ENCODE peak calls at places on chromosomes 2 and 18, in ten cellular contexts. F is endothelial cell of umbilical vein, U is HCT116, G is prostate gland, Q is stomach, P is spleen, I is sigmoid colon, O is breast epithelium, J is upper lobe of left lung, B is K562. D is an unnamed sample.

GRCh38 chr2:233267516-233268245 is 16.2 kb downstream of the ATG16L1 start:
- DNase-seq in Q (peak), J (no peak), F (no peak), B (no peak), I (no peak), U (no peak), P (peak), G (no peak), O (no peak), D (no peak)

GRCh38 chr2:240509667-240510512 is 47.9 kb downstream of the ANKMY1 start:
- DNase-seq in U (no peak), B (no peak), F (no peak), J (no peak), P (peak), Q (no peak), O (peak), I (no peak), G (no peak), D (no peak)

GRCh38 chr2:229154381-229154780 is 116.7 kb downstream of the PID1 start:
- DNase-seq in U (no peak), I (no peak), B (no peak), P (no peak), F (no peak), J (no peak), O (no peak), G (no peak), Q (no peak), D (no peak)

GRCh38 chr2:111662771-111663470 is 221.1 kb downstream of the ANAPC1 start:
- DNase-seq in B (no peak), G (no peak), F (no peak), I (no peak), O (no peak), Q (no peak), P (no peak), J (no peak), U (no peak), D (peak)

GRCh38 chr2:85470850-85471800 is 52.6 kb downstream of the SH2D6 start:
- DNase-seq in J (no peak), O (peak), B (no peak), F (peak), G (no peak), Q (peak), I (peak), U (no peak), P (peak), D (no peak)

GRCh38 chr2:53609561-53609960 is 158.0 kb upstream of the CHAC2 start:
- DNase-seq in P (no peak), O (no peak), B (no peak), J (no peak), I (no peak), U (no peak), Q (no peak), F (no peak), G (no peak), D (no peak)

GRCh38 chr2:9488583-9489547 is 14.5 kb downstream of the IAH1 start:
- DNase-seq in U (no peak), Q (no peak), O (no peak), P (no peak), J (no peak), G (no peak), F (no peak), B (no peak), I (no peak), D (no peak)

GRCh38 chr2:246489-247145 is 17.2 kb downstream of the SH3YL1 start:
- DNase-seq in F (peak), P (no peak), J (no peak), O (no peak), I (no peak), G (peak), Q (no peak), B (peak), U (peak), D (no peak)

GRCh38 chr2:85353876-85354285 is 447 bp downstream of the RETSAT start:
- DNase-seq in I (peak), P (no peak), B (peak), O (peak), Q (peak), G (peak), U (peak), J (no peak), F (peak), D (no peak)

GRCh38 chr18:73777356-73778051 is 370.1 kb downstream of the FBXO15 start:
- DNase-seq in F (no peak), J (no peak), U (no peak), G (no peak), B (no peak), P (no peak), O (no peak), I (no peak), Q (no peak), D (no peak)

GRCh38 chr2:73870084-73870483 is 22.7 kb upstream of the ACTG2 start:
- DNase-seq in P (no peak), F (peak), O (peak), J (no peak), I (peak), B (no peak), U (no peak), Q (peak), G (peak), D (no peak)

GRCh38 chr2:230319211-230319862 is 7.7 kb upstream of the SP140L start:
- DNase-seq in J (no peak), P (peak), Q (no peak), I (no peak), O (no peak), G (no peak), F (peak), B (no peak), U (no peak), D (peak)

GRCh38 chr2:98487806-98488189 is 43.1 kb downstream of the INPP4A start:
- DNase-seq in J (no peak), G (no peak), I (peak), B (peak), Q (no peak), O (no peak), P (peak), U (peak), F (peak), D (no peak)

GRCh38 chr2:17191223-17191622 is 327.0 kb downstream of the RAD51AP2 start:
- DNase-seq in O (no peak), G (no peak), Q (no peak), B (no peak), J (no peak), U (no peak), F (no peak), P (no peak), I (no peak), D (no peak)

GRCh38 chr2:86199834-86200177 is 549 bp downstream of the MRPL35 start:
- DNase-seq in P (no peak), U (no peak), Q (no peak), O (no peak), F (no peak), J (no peak), G (no peak), B (no peak), I (no peak), D (no peak)

GRCh38 chr2:68362069-68362468 is 3.0 kb upstream of the PLEK start:
- DNase-seq in B (peak), G (peak), Q (peak), O (no peak), P (peak), F (peak), J (peak), U (peak), I (peak), D (peak)

GRCh38 chr2:223633656-223634055 is 31.5 kb upstream of the SCG2 start:
- DNase-seq in B (no peak), P (no peak), J (no peak), F (no peak), I (no peak), O (no peak), Q (no peak), U (no peak), G (no peak), D (no peak)

GRCh38 chr2:188701836-188702235 is 272.3 kb upstream of the COL3A1 start:
- DNase-seq in U (no peak), G (no peak), Q (no peak), J (no peak), O (no peak), P (no peak), F (peak), I (no peak), B (no peak), D (no peak)

GRCh38 chr2:22329097-22329716 is 1055.8 kb upstream of the KLHL29 start:
- DNase-seq in B (no peak), I (no peak), F (no peak), O (no peak), P (no peak), J (no peak), G (no peak), U (no peak), Q (no peak), D (no peak)

GRCh38 chr2:119283873-119284331 is 60.3 kb downstream of the STEAP3 start:
- DNase-seq in B (no peak), U (no peak), I (peak), P (no peak), G (peak), F (no peak), Q (peak), O (peak), J (no peak), D (no peak)

GRCh38 chr2:164048729-164049128 is 312.9 kb upstream of the FIGN start:
- DNase-seq in U (no peak), G (no peak), Q (no peak), I (no peak), P (no peak), F (no peak), J (no peak), O (no peak), B (no peak), D (no peak)

GRCh38 chr2:209771474-209772292 is at the start of gene UNC80:
- DNase-seq in Q (peak), B (peak), O (peak), I (peak), U (no peak), P (peak), F (peak), G (peak), J (peak), D (peak)

GRCh38 chr2:177282101-177282573 is 17.6 kb upstream of the NFE2L2 start:
- DNase-seq in O (no peak), P (no peak), B (no peak), G (no peak), F (no peak), Q (no peak), U (no peak), I (no peak), J (no peak), D (no peak)

GRCh38 chr2:54482725-54483124 is 26.6 kb downstream of the SPTBN1 start:
- DNase-seq in J (no peak), I (peak), G (no peak), B (no peak), O (no peak), Q (no peak), P (no peak), U (peak), F (peak), D (no peak)

GRCh38 chr18:907171-907879 is 2.7 kb downstream of the ADCYAP1 start:
- DNase-seq in P (no peak), J (peak), G (no peak), I (no peak), B (no peak), F (no peak), Q (no peak), O (no peak), U (no peak), D (no peak)

GRCh38 chr2:37648316-37649011 is 23.0 kb downstream of the CDC42EP3 start:
- DNase-seq in Q (peak), O (no peak), I (peak), B (no peak), P (peak), J (peak), G (no peak), F (peak), U (no peak), D (no peak)

GRCh38 chr2:186427970-186428369 is 58.1 kb upstream of the ZC3H15 start:
- DNase-seq in Q (no peak), J (no peak), I (no peak), O (no peak), F (no peak), G (no peak), U (no peak), B (no peak), P (no peak), D (no peak)

GRCh38 chr2:237118731-237119130 is 33.0 kb downstream of the COPS8 start:
- DNase-seq in O (no peak), I (no peak), G (no peak), P (no peak), J (no peak), B (no peak), Q (no peak), U (no peak), F (no peak), D (no peak)

GRCh38 chr2:237060518-237061312 is 25.0 kb upstream of the COPS8 start:
- DNase-seq in U (peak), J (no peak), O (peak), I (no peak), Q (peak), B (peak), G (peak), F (peak), P (no peak), D (peak)

GRCh38 chr2:105406221-105406620 is 7.4 kb upstream of the FHL2 start:
- DNase-seq in F (peak), I (no peak), B (no peak), P (no peak), G (no peak), Q (no peak), J (no peak), O (no peak), U (no peak), D (no peak)

GRCh38 chr18:48296581-48296980 is 112.6 kb downstream of the ZBTB7C start:
- DNase-seq in O (peak), F (no peak), J (peak), I (no peak), P (peak), B (no peak), U (no peak), Q (no peak), G (no peak), D (no peak)

GRCh38 chr18:77000527-77000926 is 132.1 kb downstream of the MBP start:
- DNase-seq in U (no peak), G (peak), P (peak), O (peak), B (peak), I (peak), Q (peak), F (peak), J (no peak), D (no peak)

GRCh38 chr2:3469486-3469885 is 49.8 kb downstream of the ADI1 start:
- DNase-seq in O (no peak), I (no peak), G (no peak), B (no peak), Q (no peak), P (peak), F (no peak), U (no peak), J (no peak), D (no peak)

GRCh38 chr2:3470166-3470651 is 49.1 kb downstream of the ADI1 start:
- DNase-seq in Q (peak), U (no peak), I (peak), J (no peak), B (no peak), G (peak), F (no peak), P (peak), O (peak), D (no peak)

GRCh38 chr2:3467654-3468053 is 51.7 kb downstream of the ADI1 start:
- DNase-seq in I (no peak), G (no peak), J (no peak), F (no peak), P (peak), O (no peak), Q (no peak), B (no peak), U (no peak), D (no peak)

GRCh38 chr2:3466966-3467365 is 52.4 kb downstream of the ADI1 start:
- DNase-seq in Q (no peak), O (no peak), G (no peak), U (no peak), P (peak), I (no peak), B (no peak), F (no peak), J (no peak), D (no peak)

DNA sequence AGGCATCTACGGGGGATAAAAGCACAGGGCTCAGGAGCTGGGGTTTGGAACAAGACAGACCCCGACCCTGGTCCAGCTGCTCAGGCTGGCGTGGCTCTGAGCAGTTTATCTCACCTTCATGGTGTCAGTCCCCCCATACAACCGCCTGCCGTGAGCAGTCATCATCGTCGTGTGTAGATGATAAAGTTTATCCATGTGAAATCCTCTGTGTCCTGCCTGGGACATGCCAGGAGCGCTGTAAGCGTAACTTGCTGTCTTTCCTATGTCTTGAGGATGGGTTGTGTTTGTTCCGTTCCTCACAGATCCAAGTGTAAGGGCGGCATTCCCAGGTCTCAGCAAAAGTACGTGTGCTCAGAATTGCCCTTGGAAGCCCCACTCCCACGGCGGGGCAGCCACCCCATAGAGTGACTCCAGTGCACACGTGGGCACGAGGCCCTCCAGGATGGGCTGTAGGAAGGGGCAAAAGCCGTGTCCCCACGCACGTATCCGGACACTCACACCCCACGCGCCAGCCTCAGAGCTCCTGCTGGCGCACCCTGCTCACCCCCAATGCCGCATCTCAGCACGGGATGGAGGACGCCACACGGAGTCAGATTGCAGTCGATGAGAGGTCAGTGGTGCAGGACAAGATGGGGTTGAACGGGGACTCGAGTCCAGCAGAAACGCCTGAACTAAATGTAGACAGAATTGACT is 50.9 kb downstream of the ADI1 start:
- DNase-seq in F (no peak), J (no peak), O (no peak), I (no peak), B (no peak), G (no peak), Q (no peak), U (no peak), P (peak), D (no peak)
- TF ChIP-seq POLR2A in F (no peak), J (no peak), O (no peak), I (no peak), B (no peak), G (no peak), Q (no peak), U (no peak), P (no peak), D (no peak)

GRCh38 chr2:184696644-184697043 is 98.3 kb downstream of the ZNF804A start:
- DNase-seq in J (no peak), Q (no peak), I (no peak), G (no peak), B (no peak), O (no peak), P (no peak), U (no peak), F (no peak), D (no peak)

GRCh38 chr2:184689633-184690032 is 91.3 kb downstream of the ZNF804A start:
- DNase-seq in G (no peak), O (no peak), I (no peak), J (no peak), F (no peak), Q (no peak), B (no peak), U (no peak), P (no peak), D (no peak)

DNA sequence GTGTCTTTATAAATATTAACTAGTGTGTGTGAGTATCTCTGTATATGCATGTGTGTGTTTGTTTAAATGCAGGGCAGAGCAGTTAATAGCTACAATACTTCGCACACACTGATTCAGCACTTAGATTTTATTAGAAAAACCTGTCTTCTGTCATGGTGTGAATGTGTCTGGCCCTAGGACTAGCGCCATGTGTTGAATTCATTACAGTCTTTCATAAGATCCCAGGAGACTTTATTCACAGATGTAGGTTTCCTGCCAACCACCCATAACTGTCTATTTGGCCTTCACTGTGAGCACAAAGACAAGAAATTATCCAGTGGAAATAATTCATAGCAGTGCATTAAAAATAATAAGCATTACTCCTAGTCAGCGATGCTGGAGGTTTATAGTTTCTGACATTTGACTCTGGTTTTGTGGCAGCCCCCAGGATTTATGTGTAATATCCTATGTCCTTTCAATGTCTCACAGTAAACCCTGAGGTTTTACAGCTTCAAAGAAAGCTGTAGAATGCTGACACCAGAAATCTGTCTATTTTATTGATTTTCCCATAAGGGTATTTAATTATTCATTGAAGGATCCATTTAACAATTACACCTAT is 93.9 kb downstream of the ZNF804A start:
- DNase-seq in I (no peak), P (no peak), B (no peak), G (no peak), Q (no peak), F (no peak), O (no peak), U (no peak), J (no peak), D (no peak)
- TF ChIP-seq POLR2AphosphoS5 in I (no peak), P (no peak), B (no peak), G (no peak), Q (no peak), F (no peak), O (no peak), U (no peak), J (no peak), D (no peak)

GRCh38 chr18:55694291-55694690 is 106.3 kb upstream of the TCF4 start:
- DNase-seq in J (no peak), P (no peak), I (no peak), G (no peak), Q (no peak), U (no peak), F (no peak), O (no peak), B (no peak), D (no peak)
- TF ChIP-seq POLR2A in J (no peak), P (no peak), I (no peak), G (no peak), Q (no peak), U (no peak), F (no peak), O (no peak), B (no peak), D (no peak)

GRCh38 chr18:44796505-44797198 is 116.0 kb downstream of the SETBP1 start:
- DNase-seq in B (no peak), U (no peak), I (no peak), Q (no peak), F (no peak), P (no peak), J (no peak), G (no peak), O (no peak), D (no peak)
- TF ChIP-seq POLR2AphosphoS5 in B (no peak), U (no peak), I (no peak), Q (peak), F (no peak), P (no peak), J (no peak), G (no peak), O (no peak), D (no peak)

GRCh38 chr2:131492418-131493198 is 411 bp upstream of the MZT2A start:
- DNase-seq in I (peak), P (peak), U (peak), Q (peak), G (peak), B (peak), J (peak), O (peak), F (peak), D (peak)
- TF ChIP-seq POLR2A in I (no peak), P (no peak), U (no peak), Q (no peak), G (peak), B (peak), J (no peak), O (no peak), F (no peak), D (peak)

GRCh38 chr18:55236150-55236931 is 277.1 kb upstream of the CCDC68 start:
- DNase-seq in B (no peak), G (no peak), O (no peak), Q (no peak), U (no peak), J (no peak), F (no peak), I (no peak), P (no peak), D (no peak)

GRCh38 chr18:55232506-55232905 is 273.2 kb upstream of the CCDC68 start:
- DNase-seq in J (no peak), O (no peak), U (no peak), G (no peak), Q (no peak), B (no peak), F (no peak), P (no peak), I (no peak), D (no peak)

GRCh38 chr18:55235094-55235461 is 275.8 kb upstream of the CCDC68 start:
- DNase-seq in B (no peak), O (no peak), P (no peak), J (no peak), G (no peak), U (no peak), F (no peak), I (no peak), Q (no peak), D (no peak)

GRCh38 chr18:55233850-55234249 is 274.6 kb upstream of the CCDC68 start:
- DNase-seq in G (no peak), U (no peak), J (no peak), B (no peak), O (no peak), F (peak), I (no peak), Q (no peak), P (no peak), D (no peak)

GRCh38 chr18:55234366-55235093 is 275.3 kb upstream of the CCDC68 start:
- DNase-seq in U (peak), B (peak), J (no peak), P (peak), Q (peak), G (peak), O (peak), I (peak), F (peak), D (peak)
- TF ChIP-seq POLR2AphosphoS5 in U (no peak), B (no peak), J (no peak), P (no peak), Q (peak), G (peak), O (no peak), I (peak), F (no peak), D (no peak)

D was measured in GM12892.